ENCODE peak calls at places on chromosomes 16 and 17, in seven cellular contexts. N is thoracic aorta, D is pancreas, W is stomach, U is tibial nerve, T is tibial artery, M is fibroblast of villous mesenchyme. H is an unnamed sample.

GRCh38 chr17:78272181-78272913 is 40.9 kb downstream of the TMEM235 start:
- DNase-seq in T (no peak), N (no peak), U (no peak), W (peak; percentile 79), D (no peak), M (peak; percentile 97), H (no peak)

GRCh38 chr16:53600076-53600475 is 97.1 kb upstream of the AKTIP start:
- DNase-seq in M (peak; percentile 70), W (no peak), D (no peak), U (no peak), N (no peak), T (no peak), H (peak; percentile 29)

GRCh38 chr17:30831257-30831656 is 509 bp upstream of the ATAD5 start:
- DNase-seq in T (no peak), N (no peak), W (no peak), D (no peak), U (no peak), M (no peak), H (no peak)

GRCh38 chr17:46811978-46812583 is 6.4 kb downstream of the WNT3 start:
- DNase-seq in W (no peak), D (no peak), T (no peak), M (peak; percentile 44), N (no peak), U (no peak), H (peak; percentile 37)

GRCh38 chr17:48175692-48176450 is 68.3 kb downstream of the SNX11 start:
- DNase-seq in N (no peak), D (no peak), M (no peak), W (no peak), U (no peak), T (no peak), H (peak; percentile 34)

GRCh38 chr17:7058831-7059447 is 15.0 kb upstream of the SLC16A11 start:
- DNase-seq in W (no peak), M (no peak), T (no peak), D (no peak), U (no peak), N (no peak), H (no peak)

GRCh38 chr16:75818491-75818890 is 92.2 kb upstream of the CPHXL start:
- DNase-seq in W (no peak), D (no peak), N (no peak), M (no peak), T (no peak), U (no peak), H (no peak)

GRCh38 chr16:87295259-87295658 is 21.9 kb downstream of the C16orf95 start:
- DNase-seq in T (no peak), D (no peak), M (no peak), W (no peak), U (no peak), N (no peak), H (no peak)

GRCh38 chr17:50265212-50265611 is 9.1 kb upstream of the TMEM92 start:
- DNase-seq in W (peak; percentile 85), M (no peak), N (no peak), D (peak; percentile 53), U (no peak), T (peak; percentile 80), H (no peak)

GRCh38 chr17:33560165-33560564 is 267.1 kb upstream of the ASIC2 start:
- DNase-seq in D (no peak), U (no peak), W (no peak), T (no peak), M (peak; percentile 16), N (no peak), H (no peak)

GRCh38 chr16:64089697-64090096 is 1032.2 kb downstream of the CDH11 start:
- DNase-seq in U (peak; percentile 17), N (no peak), W (no peak), D (no peak), M (peak; percentile 6), T (no peak), H (no peak)

GRCh38 chr17:58054641-58055040 is 28.6 kb upstream of the DYNLL2 start:
- DNase-seq in D (no peak), W (no peak), N (no peak), M (no peak), T (no peak), U (no peak), H (no peak)

GRCh38 chr17:50113624-50114320 is 16.2 kb downstream of the SAMD14 start:
- DNase-seq in W (no peak), M (no peak), U (no peak), T (peak; percentile 73), N (no peak), D (peak; percentile 62), H (no peak)

GRCh38 chr17:38560503-38561318 is 45.0 kb downstream of the SRCIN1 start:
- DNase-seq in M (peak; percentile 36), N (no peak), D (no peak), T (no peak), U (no peak), W (no peak), H (no peak)

GRCh38 chr17:49298371-49298976 is 63.6 kb downstream of the ZNF652 start:
- DNase-seq in N (no peak), T (no peak), D (no peak), W (no peak), M (no peak), U (no peak), H (no peak)

GRCh38 chr17:47072881-47073280 is 93.8 kb upstream of the RPRML start:
- DNase-seq in T (no peak), U (peak; percentile 13), D (no peak), N (no peak), M (peak; percentile 61), W (no peak), H (no peak)

GRCh38 chr16:74304164-74304834 is 7.7 kb downstream of the PSMD7 start:
- DNase-seq in N (no peak), M (no peak), W (no peak), T (no peak), D (no peak), U (no peak), H (no peak)

GRCh38 chr16:54370653-54371052 is 84.1 kb upstream of the IRX3 start:
- DNase-seq in D (peak; percentile 62), T (no peak), U (no peak), N (no peak), W (no peak), M (peak; percentile 8), H (no peak)

GRCh38 chr17:47808830-47809480 is 12.6 kb downstream of the OSBPL7 start:
- DNase-seq in W (no peak), N (no peak), M (no peak), T (no peak), U (no peak), D (no peak), H (no peak)

GRCh38 chr16:84825896-84826557 is 6.2 kb downstream of the CRISPLD2 start:
- DNase-seq in T (no peak), D (no peak), U (no peak), N (no peak), W (no peak), M (peak; percentile 71), H (no peak)

GRCh38 chr17:37802061-37802460 is 57.2 kb upstream of the HNF1B start:
- DNase-seq in U (no peak), N (no peak), T (no peak), D (no peak), W (no peak), M (no peak), H (no peak)

DNA sequence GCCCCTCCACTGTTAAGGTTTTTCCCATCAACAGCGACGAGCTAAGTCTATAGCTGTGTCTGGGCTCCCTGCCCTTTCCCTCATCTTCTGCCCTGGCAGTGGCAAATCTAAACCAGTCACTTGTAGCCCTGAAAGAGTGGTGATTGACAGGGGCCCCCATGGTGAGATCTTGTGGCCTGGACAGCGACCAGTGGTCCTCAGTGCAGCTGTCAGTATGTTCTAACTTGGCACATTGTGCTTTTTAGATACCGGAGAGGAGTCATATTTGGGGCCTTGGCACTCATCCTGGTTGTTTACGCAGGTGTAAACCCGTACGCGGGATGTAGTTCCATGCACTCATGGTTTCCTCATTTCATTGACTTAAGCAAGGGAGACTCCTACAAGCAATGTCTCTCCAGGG is 57.5 kb upstream of the ARHGAP44 start:
- DNase-seq in T (no peak), W (no peak), U (no peak), N (no peak), D (no peak), M (no peak), H (no peak)
- H3K4me3 ChIP-seq in T (no peak overlapping the region), W (no peak overlapping the region), U (no peak overlapping the region), N (no peak overlapping the region), D (no peak overlapping the region), M (no peak overlapping the region), H (no peak overlapping the region)

DNA sequence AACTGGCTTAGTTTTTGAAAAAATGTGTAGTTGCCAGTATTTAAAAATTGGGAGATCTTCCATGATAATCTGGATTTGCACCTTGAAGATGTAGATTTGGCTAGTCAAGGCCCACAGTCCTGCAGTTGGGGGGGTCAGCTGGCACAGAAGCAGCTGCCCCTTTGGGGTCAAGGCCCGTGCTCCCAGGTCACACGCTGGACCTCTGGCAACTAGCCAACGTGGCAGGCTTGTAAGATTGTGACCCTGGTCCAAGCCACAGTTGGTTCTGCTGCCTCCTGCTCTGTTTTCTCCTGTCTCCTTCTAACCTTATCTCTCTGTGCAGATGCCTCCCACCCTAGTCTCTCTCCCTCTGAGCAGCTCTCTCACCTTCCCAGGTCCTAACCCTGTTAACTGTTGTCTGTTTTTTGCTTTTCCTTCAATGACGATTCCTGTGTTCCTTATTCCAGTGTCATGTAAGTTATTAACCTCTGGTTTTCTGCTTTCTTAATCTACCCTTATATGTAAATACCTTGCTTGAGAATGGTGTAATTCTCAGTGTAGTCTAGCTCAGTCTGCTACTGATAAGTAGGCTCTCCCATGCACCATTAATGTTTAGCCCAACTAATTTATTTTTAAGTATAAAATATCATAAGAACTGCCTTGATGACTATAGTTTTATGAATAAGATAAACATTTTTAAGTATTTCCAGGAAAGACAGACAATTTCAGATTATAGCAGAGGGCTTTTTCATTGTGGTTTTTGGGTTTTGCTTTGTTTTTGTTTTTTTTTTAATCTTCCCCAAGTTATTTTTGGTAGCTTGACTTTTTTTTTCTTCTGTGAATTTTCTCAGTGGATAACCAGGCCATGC is 28.0 kb downstream of the CLEC16A start:
- DNase-seq in W (no peak), M (no peak), D (no peak), T (no peak), U (no peak), N (no peak), H (no peak)
- TF ChIP-seq CTCF in W (no peak), M (no peak), D (no peak), T (no peak), U (no peak), N (no peak), H (no peak)

DNA sequence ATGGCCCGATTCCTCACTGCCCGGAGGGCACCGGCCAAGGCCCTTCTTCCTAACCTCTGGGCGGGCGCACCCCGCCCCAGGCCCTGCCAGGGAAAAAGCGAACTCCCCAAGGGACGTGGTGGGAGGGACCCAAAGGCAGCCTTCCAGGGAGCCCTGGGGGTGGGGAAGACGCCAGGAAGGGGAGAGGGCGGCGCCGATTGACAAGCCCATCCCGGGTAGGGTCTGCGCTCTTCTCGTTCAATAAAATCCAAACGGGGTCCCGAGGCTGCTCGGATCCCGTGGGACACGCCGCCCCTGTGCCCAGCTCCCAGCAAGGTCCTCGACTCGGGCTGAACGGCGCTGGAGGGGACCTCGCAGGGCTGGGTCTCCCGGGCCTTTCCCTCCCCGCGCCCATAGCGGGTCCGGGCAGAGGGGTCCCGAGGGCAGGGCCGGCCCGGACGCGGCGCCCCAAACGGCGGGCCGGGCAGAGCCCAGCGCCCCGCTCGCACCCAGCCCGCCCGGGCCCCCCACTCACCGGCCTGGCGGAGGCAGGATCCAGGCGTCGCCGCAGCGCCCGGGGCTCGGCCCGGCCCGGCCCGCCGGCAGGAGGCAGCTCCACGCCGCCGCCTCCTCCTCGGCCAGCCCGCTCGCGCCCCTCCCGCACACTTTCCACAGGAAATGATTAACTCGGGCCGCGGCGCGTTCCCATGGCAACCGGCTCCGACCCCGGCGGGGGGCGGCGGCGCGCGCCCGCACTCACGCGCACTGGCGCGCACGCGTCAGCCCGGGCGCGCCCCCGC is at the start of gene KIFC3:
- DNase-seq in W (peak; percentile 83), N (peak; percentile 65), D (peak; percentile 93), M (peak; percentile 74), U (peak; percentile 65), T (peak; percentile 92), H (no peak)
- H3K4me3 ChIP-seq in W (peak within 1 kb of the TSS; percentile 55), N (peak within 1 kb of the TSS; percentile 87), D (peak within 1 kb of the TSS; percentile 50), M (peak within 1 kb of the TSS; percentile 79), U (peak within 1 kb of the TSS; percentile 58), T (peak within 1 kb of the TSS; percentile 60), H (peak within 1 kb of the TSS; percentile 82)

GRCh38 chr17:22694362-22695227 is 1002.3 kb downstream of the KCNJ18 start:
- DNase-seq in M (no peak), W (no peak), N (no peak), T (no peak), U (no peak), D (peak; percentile 40), H (no peak)
- TF ChIP-seq CTCF in M (no peak), W (no peak), N (peak; percentile 9), T (no peak), U (no peak), D (no peak), H (peak; percentile 16)